ENCODE peak calls at places on chromosome 11, in four cellular contexts. L, X, U and G are unnamed samples.

GRCh38 chr11:92477686-92478085 is 253.1 kb downstream of the FAT3 start:
- DNase-seq in L (no peak), X (peak), U (no peak), G (no peak)

GRCh38 chr11:64207247-64208085 is 945 bp downstream of the FERMT3 start:
- DNase-seq in L (no peak), X (peak), U (peak), G (no peak)

GRCh38 chr11:40370821-40371616 is 1088.4 kb downstream of the LRRC4C start:
- DNase-seq in L (no peak), X (no peak), U (no peak), G (no peak)

GRCh38 chr11:108616549-108616948 is 23.0 kb upstream of the EXPH5 start:
- DNase-seq in L (peak), X (no peak), U (no peak), G (peak)

GRCh38 chr11:8989411-8989810 is 14.4 kb downstream of the NRIP3 start:
- DNase-seq in L (no peak), X (no peak), U (no peak), G (peak)

GRCh38 chr11:134486704-134487103 is 74.7 kb upstream of the B3GAT1 start:
- DNase-seq in L (no peak), X (no peak), U (no peak), G (no peak)

GRCh38 chr11:15101072-15101701 is 13.5 kb upstream of the INSC start:
- DNase-seq in L (peak), X (peak), U (peak), G (peak)

GRCh38 chr11:41398175-41398574 is 61.3 kb downstream of the LRRC4C start:
- DNase-seq in L (no peak), X (no peak), U (no peak), G (no peak)

GRCh38 chr11:63846897-63847296 is 8.0 kb downstream of the MARK2 start:
- DNase-seq in L (no peak), X (no peak), U (no peak), G (no peak)

GRCh38 chr11:100890779-100891178 is 203.7 kb downstream of the ARHGAP42 start:
- DNase-seq in L (no peak), X (no peak), U (no peak), G (no peak)

GRCh38 chr11:61718613-61719302 is 33.7 kb upstream of the MYRF start:
- DNase-seq in L (no peak), X (no peak), U (no peak), G (peak)

GRCh38 chr11:103525069-103525468 is 415.8 kb downstream of the DYNC2H1 start:
- DNase-seq in L (peak), X (no peak), U (no peak), G (peak)

GRCh38 chr11:94730153-94730552 is 38.0 kb upstream of the AMOTL1 start:
- DNase-seq in L (no peak), X (no peak), U (no peak), G (no peak)

GRCh38 chr11:122578168-122578825 is 77.2 kb upstream of the UBASH3B start:
- DNase-seq in L (no peak), X (no peak), U (peak), G (no peak)

GRCh38 chr11:134559617-134559992 is 147.6 kb upstream of the B3GAT1 start:
- DNase-seq in L (no peak), X (no peak), U (no peak), G (no peak)

GRCh38 chr11:119652907-119653659 is 75.9 kb downstream of the NECTIN1 start:
- DNase-seq in L (no peak), X (no peak), U (no peak), G (no peak)

GRCh38 chr11:131099746-131100145 is 183.5 kb upstream of the SNX19 start:
- DNase-seq in L (no peak), X (no peak), U (no peak), G (no peak)

GRCh38 chr11:128472128-128473110 is 114.9 kb downstream of the ETS1 start:
- DNase-seq in L (peak), X (no peak), U (peak), G (peak)

GRCh38 chr11:116357769-116358544 is 414.8 kb downstream of the BUD13 start:
- DNase-seq in L (no peak), X (no peak), U (no peak), G (no peak)
- TF ChIP-seq CTCF in L (peak), X (no peak), U (peak), G (no peak)

DNA sequence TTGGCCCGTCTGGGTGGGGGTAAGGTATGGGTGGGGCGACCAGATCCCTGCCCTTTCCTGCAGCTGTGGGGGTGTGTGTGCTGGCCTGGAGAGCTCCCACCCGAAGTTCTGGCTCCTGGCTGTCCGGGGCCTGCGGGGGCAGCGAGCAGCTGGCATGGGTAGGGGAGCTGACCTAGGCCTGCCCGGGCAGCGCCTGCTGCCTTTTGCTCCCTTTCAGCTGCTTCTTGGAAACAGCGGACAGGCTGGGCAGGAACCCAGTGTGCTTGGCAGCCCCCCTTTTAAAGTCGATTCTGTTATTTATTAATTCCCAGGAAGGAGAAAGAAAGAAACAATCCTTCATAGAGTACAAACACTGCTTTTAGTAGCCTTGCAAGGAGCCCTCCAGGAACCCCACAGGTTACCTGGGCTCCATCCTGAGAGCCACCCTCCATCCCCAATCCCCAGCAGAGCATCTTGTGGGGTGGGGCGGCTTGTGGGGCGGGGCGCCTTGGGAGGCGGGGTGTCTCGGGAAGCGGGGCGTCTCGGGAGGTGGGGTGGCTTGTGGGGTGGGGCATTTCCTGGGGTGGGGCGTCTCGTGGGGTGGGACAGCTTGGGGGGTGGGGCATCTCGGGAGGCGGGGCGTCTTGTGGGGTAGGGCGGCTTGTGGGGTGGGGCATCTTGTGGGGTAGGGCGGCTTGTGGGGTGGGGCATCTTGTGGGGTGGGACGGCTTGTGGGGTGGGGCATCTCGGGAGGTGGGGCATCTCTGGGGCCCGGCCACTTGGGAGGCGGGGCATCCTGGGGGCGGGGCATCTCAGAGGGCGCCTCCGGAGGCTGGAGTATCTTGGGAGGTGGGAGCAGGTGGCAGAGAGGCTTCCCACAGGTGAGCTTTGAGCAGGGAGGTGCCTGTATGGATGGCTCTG is 7.0 kb downstream of the CD81 start:
- DNase-seq in L (no peak), X (peak), U (peak), G (peak)
- H3K4me3 ChIP-seq in L (no peak), X (no peak), U (peak), G (no peak)

DNA sequence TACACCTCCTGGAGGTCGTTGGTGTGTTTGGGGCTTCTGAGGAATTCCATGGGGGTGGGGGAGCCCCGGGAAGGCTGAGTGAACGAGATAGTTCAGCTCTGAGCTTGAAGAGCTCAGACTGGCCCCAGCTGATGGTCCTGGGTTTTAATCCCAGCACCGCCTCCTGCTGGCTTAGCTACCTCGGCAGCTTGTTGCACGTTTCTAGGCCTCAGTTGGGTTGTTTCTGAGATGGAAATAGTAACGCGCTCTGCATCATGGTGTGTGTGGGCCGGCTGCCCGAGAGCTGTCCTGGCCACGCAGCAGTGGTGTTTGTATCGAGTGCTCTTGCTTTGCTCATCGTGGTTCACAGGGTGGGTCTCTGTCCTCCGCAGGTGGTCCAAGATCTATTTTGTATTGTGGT is 37.4 kb downstream of the TPCN2 start:
- DNase-seq in L (no peak), X (no peak), U (no peak), G (no peak)
- TF ChIP-seq CTCF in L (no peak), X (no peak), U (no peak), G (no peak)

GRCh38 chr11:67033661-67034166 is 10.8 kb downstream of the SYT12 start:
- DNase-seq in L (peak), X (no peak), U (no peak), G (peak)
- H3K4me3 ChIP-seq in L (no peak), X (no peak), U (no peak), G (no peak)

GRCh38 chr11:121318848-121319834 is 26.6 kb downstream of the SC5D start:
- DNase-seq in L (peak), X (peak), U (peak), G (peak)

GRCh38 chr11:121323208-121323607 is 30.6 kb downstream of the SC5D start:
- DNase-seq in L (no peak), X (no peak), U (no peak), G (no peak)

GRCh38 chr11:121326230-121326629 is 33.7 kb downstream of the SC5D start:
- DNase-seq in L (no peak), X (no peak), U (no peak), G (no peak)

GRCh38 chr11:121321614-121322243 is 29.2 kb downstream of the SC5D start:
- DNase-seq in L (peak), X (peak), U (peak), G (peak)
- TF ChIP-seq CTCF in L (no peak), X (no peak), U (peak), G (peak)

GRCh38 chr11:78350101-78350645 is 67.4 kb downstream of the GAB2 start:
- DNase-seq in L (no peak), X (no peak), U (peak), G (no peak)
- H3K4me3 ChIP-seq in L (no peak), X (no peak), U (peak), G (no peak)

GRCh38 chr11:117985953-117986887 is at the start of gene IL10RA:
- DNase-seq in L (peak), X (peak), U (peak), G (peak)
- TF ChIP-seq CTCF in L (no peak), X (no peak), U (peak), G (no peak)